ENCODE peak calls at places on chromosomes 11 and 22, in nine cellular contexts. One of them, this sample, is unnamed.

GRCh38 chr11:97202613-97203292 is 812.9 kb downstream of the JRKL start:
- DNase-seq in activated CD4-positive, CD25-positive, alpha-beta regulatory T cell: no peak
- DNase-seq in naive thymus-derived CD8-positive, alpha-beta T cell: no peak
- DNase-seq in AML-193: no peak
- DNase-seq in A549: no peak
- DNase-seq in occipital lobe: no peak
- DNase-seq in CD8-positive, alpha-beta memory T cell: no peak
- DNase-seq in activated naive CD4-positive, alpha-beta T cell treated with Interleukin-2 at 50 U/mL for 16 hours: no peak
- DNase-seq in stimulated activated CD8-positive, alpha-beta memory T cell treated with anti-CD3 and anti-CD28 coated beads, Interleukin-15, amount 100 ng/mL, for 24 hours: no peak
- DNase-seq in this sample: no peak

GRCh38 chr11:89355649-89356048 is 135.5 kb downstream of the NOX4 start:
- DNase-seq in activated naive CD4-positive, alpha-beta T cell treated with Interleukin-2 at 50 U/mL for 16 hours: no peak
- DNase-seq in CD8-positive, alpha-beta memory T cell: no peak
- DNase-seq in A549: no peak
- DNase-seq in activated CD4-positive, CD25-positive, alpha-beta regulatory T cell: no peak
- DNase-seq in naive thymus-derived CD8-positive, alpha-beta T cell: no peak
- DNase-seq in occipital lobe: no peak
- DNase-seq in AML-193: no peak
- DNase-seq in stimulated activated CD8-positive, alpha-beta memory T cell treated with anti-CD3 and anti-CD28 coated beads, Interleukin-15, amount 100 ng/mL, for 24 hours: no peak
- DNase-seq in this sample: no peak

GRCh38 chr22:50298937-50299656 is 8.3 kb downstream of the PLXNB2 start:
- DNase-seq in activated naive CD4-positive, alpha-beta T cell treated with Interleukin-2 at 50 U/mL for 16 hours: no peak
- DNase-seq in A549: no peak
- DNase-seq in occipital lobe: no peak
- DNase-seq in naive thymus-derived CD8-positive, alpha-beta T cell: no peak
- DNase-seq in stimulated activated CD8-positive, alpha-beta memory T cell treated with anti-CD3 and anti-CD28 coated beads, Interleukin-15, amount 100 ng/mL, for 24 hours: no peak
- DNase-seq in CD8-positive, alpha-beta memory T cell: no peak
- DNase-seq in activated CD4-positive, CD25-positive, alpha-beta regulatory T cell: no peak
- DNase-seq in AML-193: no peak
- DNase-seq in this sample: peak; percentile 28

GRCh38 chr11:103295704-103296103 is 186.5 kb downstream of the DYNC2H1 start:
- DNase-seq in occipital lobe: no peak
- DNase-seq in stimulated activated CD8-positive, alpha-beta memory T cell treated with anti-CD3 and anti-CD28 coated beads, Interleukin-15, amount 100 ng/mL, for 24 hours: no peak
- DNase-seq in naive thymus-derived CD8-positive, alpha-beta T cell: no peak
- DNase-seq in AML-193: no peak
- DNase-seq in activated naive CD4-positive, alpha-beta T cell treated with Interleukin-2 at 50 U/mL for 16 hours: no peak
- DNase-seq in A549: no peak
- DNase-seq in CD8-positive, alpha-beta memory T cell: no peak
- DNase-seq in activated CD4-positive, CD25-positive, alpha-beta regulatory T cell: no peak
- DNase-seq in this sample: no peak

GRCh38 chr11:77409046-77409445 is 64.8 kb downstream of the PAK1 start:
- DNase-seq in activated CD4-positive, CD25-positive, alpha-beta regulatory T cell: no peak
- DNase-seq in AML-193: no peak
- DNase-seq in CD8-positive, alpha-beta memory T cell: no peak
- DNase-seq in occipital lobe: no peak
- DNase-seq in naive thymus-derived CD8-positive, alpha-beta T cell: no peak
- DNase-seq in activated naive CD4-positive, alpha-beta T cell treated with Interleukin-2 at 50 U/mL for 16 hours: no peak
- DNase-seq in stimulated activated CD8-positive, alpha-beta memory T cell treated with anti-CD3 and anti-CD28 coated beads, Interleukin-15, amount 100 ng/mL, for 24 hours: no peak
- DNase-seq in A549: no peak
- DNase-seq in this sample: no peak

GRCh38 chr22:18152519-18152918 is 2.5 kb downstream of the USP18 start:
- DNase-seq in naive thymus-derived CD8-positive, alpha-beta T cell: peak; percentile 5
- DNase-seq in A549: no peak
- DNase-seq in activated naive CD4-positive, alpha-beta T cell treated with Interleukin-2 at 50 U/mL for 16 hours: peak; percentile 34
- DNase-seq in occipital lobe: no peak
- DNase-seq in stimulated activated CD8-positive, alpha-beta memory T cell treated with anti-CD3 and anti-CD28 coated beads, Interleukin-15, amount 100 ng/mL, for 24 hours: no peak
- DNase-seq in CD8-positive, alpha-beta memory T cell: no peak
- DNase-seq in AML-193: no peak
- DNase-seq in activated CD4-positive, CD25-positive, alpha-beta regulatory T cell: no peak
- DNase-seq in this sample: no peak

GRCh38 chr11:65646921-65647701 is 9.2 kb downstream of the SIPA1 start:
- DNase-seq in activated naive CD4-positive, alpha-beta T cell treated with Interleukin-2 at 50 U/mL for 16 hours: no peak
- DNase-seq in occipital lobe: peak; percentile 13
- DNase-seq in activated CD4-positive, CD25-positive, alpha-beta regulatory T cell: no peak
- DNase-seq in CD8-positive, alpha-beta memory T cell: no peak
- DNase-seq in stimulated activated CD8-positive, alpha-beta memory T cell treated with anti-CD3 and anti-CD28 coated beads, Interleukin-15, amount 100 ng/mL, for 24 hours: no peak
- DNase-seq in naive thymus-derived CD8-positive, alpha-beta T cell: no peak
- DNase-seq in AML-193: no peak
- DNase-seq in A549: peak; percentile 67
- DNase-seq in this sample: no peak

GRCh38 chr11:20050551-20051333 is 109.5 kb downstream of the DBX1 start:
- DNase-seq in CD8-positive, alpha-beta memory T cell: no peak
- DNase-seq in AML-193: no peak
- DNase-seq in occipital lobe: no peak
- DNase-seq in stimulated activated CD8-positive, alpha-beta memory T cell treated with anti-CD3 and anti-CD28 coated beads, Interleukin-15, amount 100 ng/mL, for 24 hours: no peak
- DNase-seq in activated CD4-positive, CD25-positive, alpha-beta regulatory T cell: no peak
- DNase-seq in A549: no peak
- DNase-seq in activated naive CD4-positive, alpha-beta T cell treated with Interleukin-2 at 50 U/mL for 16 hours: no peak
- DNase-seq in naive thymus-derived CD8-positive, alpha-beta T cell: no peak
- DNase-seq in this sample: no peak

GRCh38 chr22:17159504-17159951 is 451 bp upstream of the HDHD5 start:
- DNase-seq in occipital lobe: peak; percentile 64
- DNase-seq in activated CD4-positive, CD25-positive, alpha-beta regulatory T cell: peak; percentile 33
- DNase-seq in AML-193: no peak
- DNase-seq in A549: peak; percentile 13
- DNase-seq in stimulated activated CD8-positive, alpha-beta memory T cell treated with anti-CD3 and anti-CD28 coated beads, Interleukin-15, amount 100 ng/mL, for 24 hours: peak; percentile 38
- DNase-seq in CD8-positive, alpha-beta memory T cell: no peak
- DNase-seq in naive thymus-derived CD8-positive, alpha-beta T cell: peak; percentile 34
- DNase-seq in activated naive CD4-positive, alpha-beta T cell treated with Interleukin-2 at 50 U/mL for 16 hours: peak; percentile 76
- DNase-seq in this sample: peak; percentile 42

GRCh38 chr22:33515733-33516297 is 404.5 kb downstream of the LARGE1 start:
- DNase-seq in activated naive CD4-positive, alpha-beta T cell treated with Interleukin-2 at 50 U/mL for 16 hours: no peak
- DNase-seq in CD8-positive, alpha-beta memory T cell: no peak
- DNase-seq in occipital lobe: no peak
- DNase-seq in naive thymus-derived CD8-positive, alpha-beta T cell: no peak
- DNase-seq in AML-193: no peak
- DNase-seq in stimulated activated CD8-positive, alpha-beta memory T cell treated with anti-CD3 and anti-CD28 coated beads, Interleukin-15, amount 100 ng/mL, for 24 hours: no peak
- DNase-seq in A549: no peak
- DNase-seq in activated CD4-positive, CD25-positive, alpha-beta regulatory T cell: no peak
- DNase-seq in this sample: no peak

GRCh38 chr11:126607374-126607773 is 251.9 kb downstream of the ST3GAL4 start:
- DNase-seq in naive thymus-derived CD8-positive, alpha-beta T cell: no peak
- DNase-seq in activated naive CD4-positive, alpha-beta T cell treated with Interleukin-2 at 50 U/mL for 16 hours: no peak
- DNase-seq in activated CD4-positive, CD25-positive, alpha-beta regulatory T cell: no peak
- DNase-seq in stimulated activated CD8-positive, alpha-beta memory T cell treated with anti-CD3 and anti-CD28 coated beads, Interleukin-15, amount 100 ng/mL, for 24 hours: no peak
- DNase-seq in CD8-positive, alpha-beta memory T cell: no peak
- DNase-seq in AML-193: no peak
- DNase-seq in occipital lobe: peak; percentile 20
- DNase-seq in A549: peak; percentile 59
- DNase-seq in this sample: peak; percentile 76

GRCh38 chr22:39481054-39481453 is 21.0 kb upstream of the MIEF1 start:
- DNase-seq in A549: no peak
- DNase-seq in CD8-positive, alpha-beta memory T cell: no peak
- DNase-seq in occipital lobe: peak; percentile 44
- DNase-seq in activated CD4-positive, CD25-positive, alpha-beta regulatory T cell: no peak
- DNase-seq in AML-193: no peak
- DNase-seq in stimulated activated CD8-positive, alpha-beta memory T cell treated with anti-CD3 and anti-CD28 coated beads, Interleukin-15, amount 100 ng/mL, for 24 hours: no peak
- DNase-seq in naive thymus-derived CD8-positive, alpha-beta T cell: no peak
- DNase-seq in activated naive CD4-positive, alpha-beta T cell treated with Interleukin-2 at 50 U/mL for 16 hours: no peak
- DNase-seq in this sample: no peak

GRCh38 chr11:112113539-112114457 is 27.1 kb downstream of the SDHD start:
- DNase-seq in A549: peak; percentile 31
- DNase-seq in CD8-positive, alpha-beta memory T cell: no peak
- DNase-seq in naive thymus-derived CD8-positive, alpha-beta T cell: no peak
- DNase-seq in activated CD4-positive, CD25-positive, alpha-beta regulatory T cell: no peak
- DNase-seq in stimulated activated CD8-positive, alpha-beta memory T cell treated with anti-CD3 and anti-CD28 coated beads, Interleukin-15, amount 100 ng/mL, for 24 hours: no peak
- DNase-seq in activated naive CD4-positive, alpha-beta T cell treated with Interleukin-2 at 50 U/mL for 16 hours: no peak
- DNase-seq in AML-193: peak; percentile 65
- DNase-seq in occipital lobe: no peak
- DNase-seq in this sample: peak; percentile 63

GRCh38 chr11:66728760-66729385 is at the start of gene SPTBN2:
- DNase-seq in AML-193: no peak
- DNase-seq in naive thymus-derived CD8-positive, alpha-beta T cell: no peak
- DNase-seq in stimulated activated CD8-positive, alpha-beta memory T cell treated with anti-CD3 and anti-CD28 coated beads, Interleukin-15, amount 100 ng/mL, for 24 hours: no peak
- DNase-seq in occipital lobe: peak; percentile 27
- DNase-seq in CD8-positive, alpha-beta memory T cell: no peak
- DNase-seq in activated naive CD4-positive, alpha-beta T cell treated with Interleukin-2 at 50 U/mL for 16 hours: no peak
- DNase-seq in A549: no peak
- DNase-seq in activated CD4-positive, CD25-positive, alpha-beta regulatory T cell: no peak
- DNase-seq in this sample: no peak

GRCh38 chr22:44266811-44267760 is 45.7 kb downstream of the SHISAL1 start:
- DNase-seq in activated naive CD4-positive, alpha-beta T cell treated with Interleukin-2 at 50 U/mL for 16 hours: no peak
- DNase-seq in stimulated activated CD8-positive, alpha-beta memory T cell treated with anti-CD3 and anti-CD28 coated beads, Interleukin-15, amount 100 ng/mL, for 24 hours: no peak
- DNase-seq in activated CD4-positive, CD25-positive, alpha-beta regulatory T cell: no peak
- DNase-seq in naive thymus-derived CD8-positive, alpha-beta T cell: no peak
- DNase-seq in AML-193: no peak
- DNase-seq in occipital lobe: no peak
- DNase-seq in A549: no peak
- DNase-seq in CD8-positive, alpha-beta memory T cell: no peak
- DNase-seq in this sample: no peak

GRCh38 chr22:47205081-47205491 is 442.6 kb downstream of the TBC1D22A start:
- DNase-seq in A549: no peak
- DNase-seq in activated naive CD4-positive, alpha-beta T cell treated with Interleukin-2 at 50 U/mL for 16 hours: no peak
- DNase-seq in naive thymus-derived CD8-positive, alpha-beta T cell: no peak
- DNase-seq in AML-193: no peak
- DNase-seq in CD8-positive, alpha-beta memory T cell: no peak
- DNase-seq in activated CD4-positive, CD25-positive, alpha-beta regulatory T cell: no peak
- DNase-seq in stimulated activated CD8-positive, alpha-beta memory T cell treated with anti-CD3 and anti-CD28 coated beads, Interleukin-15, amount 100 ng/mL, for 24 hours: no peak
- DNase-seq in occipital lobe: no peak
- DNase-seq in this sample: no peak

GRCh38 chr11:27904358-27905055 is 203.4 kb downstream of the KIF18A start:
- DNase-seq in naive thymus-derived CD8-positive, alpha-beta T cell: no peak
- DNase-seq in stimulated activated CD8-positive, alpha-beta memory T cell treated with anti-CD3 and anti-CD28 coated beads, Interleukin-15, amount 100 ng/mL, for 24 hours: no peak
- DNase-seq in activated naive CD4-positive, alpha-beta T cell treated with Interleukin-2 at 50 U/mL for 16 hours: no peak
- DNase-seq in CD8-positive, alpha-beta memory T cell: no peak
- DNase-seq in A549: no peak
- DNase-seq in occipital lobe: no peak
- DNase-seq in activated CD4-positive, CD25-positive, alpha-beta regulatory T cell: no peak
- DNase-seq in AML-193: no peak
- DNase-seq in this sample: no peak

GRCh38 chr11:21412652-21413383 is 743.4 kb downstream of the NELL1 start:
- DNase-seq in A549: no peak
- DNase-seq in AML-193: no peak
- DNase-seq in stimulated activated CD8-positive, alpha-beta memory T cell treated with anti-CD3 and anti-CD28 coated beads, Interleukin-15, amount 100 ng/mL, for 24 hours: no peak
- DNase-seq in occipital lobe: no peak
- DNase-seq in activated naive CD4-positive, alpha-beta T cell treated with Interleukin-2 at 50 U/mL for 16 hours: no peak
- DNase-seq in naive thymus-derived CD8-positive, alpha-beta T cell: no peak
- DNase-seq in CD8-positive, alpha-beta memory T cell: no peak
- DNase-seq in activated CD4-positive, CD25-positive, alpha-beta regulatory T cell: no peak
- DNase-seq in this sample: no peak

GRCh38 chr11:122104381-122104780 is 11.6 kb downstream of the BLID start:
- DNase-seq in naive thymus-derived CD8-positive, alpha-beta T cell: no peak
- DNase-seq in CD8-positive, alpha-beta memory T cell: no peak
- DNase-seq in activated naive CD4-positive, alpha-beta T cell treated with Interleukin-2 at 50 U/mL for 16 hours: no peak
- DNase-seq in A549: no peak
- DNase-seq in AML-193: no peak
- DNase-seq in occipital lobe: no peak
- DNase-seq in activated CD4-positive, CD25-positive, alpha-beta regulatory T cell: no peak
- DNase-seq in stimulated activated CD8-positive, alpha-beta memory T cell treated with anti-CD3 and anti-CD28 coated beads, Interleukin-15, amount 100 ng/mL, for 24 hours: no peak
- DNase-seq in this sample: no peak

GRCh38 chr11:127994736-127995135 is 592.6 kb downstream of the ETS1 start:
- DNase-seq in naive thymus-derived CD8-positive, alpha-beta T cell: no peak
- DNase-seq in A549: no peak
- DNase-seq in CD8-positive, alpha-beta memory T cell: no peak
- DNase-seq in activated naive CD4-positive, alpha-beta T cell treated with Interleukin-2 at 50 U/mL for 16 hours: no peak
- DNase-seq in stimulated activated CD8-positive, alpha-beta memory T cell treated with anti-CD3 and anti-CD28 coated beads, Interleukin-15, amount 100 ng/mL, for 24 hours: no peak
- DNase-seq in AML-193: no peak
- DNase-seq in activated CD4-positive, CD25-positive, alpha-beta regulatory T cell: no peak
- DNase-seq in occipital lobe: no peak
- DNase-seq in this sample: no peak

GRCh38 chr11:44957051-44957515 is 6.4 kb upstream of the TP53I11 start:
- DNase-seq in AML-193: no peak
- DNase-seq in activated CD4-positive, CD25-positive, alpha-beta regulatory T cell: no peak
- DNase-seq in occipital lobe: no peak
- DNase-seq in stimulated activated CD8-positive, alpha-beta memory T cell treated with anti-CD3 and anti-CD28 coated beads, Interleukin-15, amount 100 ng/mL, for 24 hours: no peak
- DNase-seq in activated naive CD4-positive, alpha-beta T cell treated with Interleukin-2 at 50 U/mL for 16 hours: no peak
- DNase-seq in A549: no peak
- DNase-seq in naive thymus-derived CD8-positive, alpha-beta T cell: no peak
- DNase-seq in CD8-positive, alpha-beta memory T cell: no peak
- DNase-seq in this sample: peak; percentile 22

GRCh38 chr22:27801197-27801615 is 350 bp downstream of the MN1 start:
- DNase-seq in naive thymus-derived CD8-positive, alpha-beta T cell: peak; percentile 18
- DNase-seq in AML-193: no peak
- DNase-seq in A549: peak; percentile 3
- DNase-seq in activated CD4-positive, CD25-positive, alpha-beta regulatory T cell: no peak
- DNase-seq in stimulated activated CD8-positive, alpha-beta memory T cell treated with anti-CD3 and anti-CD28 coated beads, Interleukin-15, amount 100 ng/mL, for 24 hours: peak; percentile 4
- DNase-seq in CD8-positive, alpha-beta memory T cell: no peak
- DNase-seq in activated naive CD4-positive, alpha-beta T cell treated with Interleukin-2 at 50 U/mL for 16 hours: peak; percentile 35
- DNase-seq in occipital lobe: no peak
- DNase-seq in this sample: peak; percentile 72

GRCh38 chr11:9735919-9736318 is 72.0 kb downstream of the SWAP70 start:
- DNase-seq in naive thymus-derived CD8-positive, alpha-beta T cell: no peak
- DNase-seq in occipital lobe: no peak
- DNase-seq in stimulated activated CD8-positive, alpha-beta memory T cell treated with anti-CD3 and anti-CD28 coated beads, Interleukin-15, amount 100 ng/mL, for 24 hours: no peak
- DNase-seq in CD8-positive, alpha-beta memory T cell: no peak
- DNase-seq in activated naive CD4-positive, alpha-beta T cell treated with Interleukin-2 at 50 U/mL for 16 hours: no peak
- DNase-seq in A549: no peak
- DNase-seq in activated CD4-positive, CD25-positive, alpha-beta regulatory T cell: no peak
- DNase-seq in AML-193: no peak
- DNase-seq in this sample: no peak

GRCh38 chr11:133908827-133909226 is 47.9 kb downstream of the IGSF9B start:
- DNase-seq in A549: no peak
- DNase-seq in activated CD4-positive, CD25-positive, alpha-beta regulatory T cell: no peak
- DNase-seq in occipital lobe: no peak
- DNase-seq in activated naive CD4-positive, alpha-beta T cell treated with Interleukin-2 at 50 U/mL for 16 hours: no peak
- DNase-seq in naive thymus-derived CD8-positive, alpha-beta T cell: no peak
- DNase-seq in stimulated activated CD8-positive, alpha-beta memory T cell treated with anti-CD3 and anti-CD28 coated beads, Interleukin-15, amount 100 ng/mL, for 24 hours: no peak
- DNase-seq in AML-193: no peak
- DNase-seq in CD8-positive, alpha-beta memory T cell: no peak
- DNase-seq in this sample: no peak

GRCh38 chr11:121482231-121483129 is 29.7 kb upstream of the SORL1-AS1 start:
- DNase-seq in CD8-positive, alpha-beta memory T cell: peak; percentile 60
- DNase-seq in activated naive CD4-positive, alpha-beta T cell treated with Interleukin-2 at 50 U/mL for 16 hours: peak; percentile 50
- DNase-seq in occipital lobe: no peak
- DNase-seq in activated CD4-positive, CD25-positive, alpha-beta regulatory T cell: no peak
- DNase-seq in naive thymus-derived CD8-positive, alpha-beta T cell: peak; percentile 36
- DNase-seq in stimulated activated CD8-positive, alpha-beta memory T cell treated with anti-CD3 and anti-CD28 coated beads, Interleukin-15, amount 100 ng/mL, for 24 hours: no peak
- DNase-seq in AML-193: peak; percentile 87
- DNase-seq in A549: no peak
- DNase-seq in this sample: no peak

GRCh38 chr11:19868281-19868821 is 155.7 kb downstream of the NAV2 start:
- DNase-seq in naive thymus-derived CD8-positive, alpha-beta T cell: no peak
- DNase-seq in occipital lobe: no peak
- DNase-seq in stimulated activated CD8-positive, alpha-beta memory T cell treated with anti-CD3 and anti-CD28 coated beads, Interleukin-15, amount 100 ng/mL, for 24 hours: no peak
- DNase-seq in A549: no peak
- DNase-seq in activated CD4-positive, CD25-positive, alpha-beta regulatory T cell: no peak
- DNase-seq in activated naive CD4-positive, alpha-beta T cell treated with Interleukin-2 at 50 U/mL for 16 hours: no peak
- DNase-seq in CD8-positive, alpha-beta memory T cell: no peak
- DNase-seq in AML-193: no peak
- DNase-seq in this sample: no peak

GRCh38 chr11:134911514-134912180 is 499.6 kb upstream of the B3GAT1 start:
- DNase-seq in A549: no peak
- DNase-seq in CD8-positive, alpha-beta memory T cell: no peak
- DNase-seq in naive thymus-derived CD8-positive, alpha-beta T cell: no peak
- DNase-seq in AML-193: no peak
- DNase-seq in occipital lobe: no peak
- DNase-seq in activated CD4-positive, CD25-positive, alpha-beta regulatory T cell: no peak
- DNase-seq in stimulated activated CD8-positive, alpha-beta memory T cell treated with anti-CD3 and anti-CD28 coated beads, Interleukin-15, amount 100 ng/mL, for 24 hours: no peak
- DNase-seq in activated naive CD4-positive, alpha-beta T cell treated with Interleukin-2 at 50 U/mL for 16 hours: no peak
- DNase-seq in this sample: no peak

GRCh38 chr22:41264408-41264941 is 21.5 kb downstream of the RANGAP1 start:
- DNase-seq in AML-193: no peak
- DNase-seq in activated CD4-positive, CD25-positive, alpha-beta regulatory T cell: no peak
- DNase-seq in naive thymus-derived CD8-positive, alpha-beta T cell: no peak
- DNase-seq in CD8-positive, alpha-beta memory T cell: no peak
- DNase-seq in A549: no peak
- DNase-seq in activated naive CD4-positive, alpha-beta T cell treated with Interleukin-2 at 50 U/mL for 16 hours: no peak
- DNase-seq in stimulated activated CD8-positive, alpha-beta memory T cell treated with anti-CD3 and anti-CD28 coated beads, Interleukin-15, amount 100 ng/mL, for 24 hours: no peak
- DNase-seq in occipital lobe: peak; percentile 81
- DNase-seq in this sample: no peak

GRCh38 chr11:125886997-125887372 is 483 bp upstream of the HYLS1 start:
- DNase-seq in A549: no peak
- DNase-seq in AML-193: peak; percentile 43
- DNase-seq in activated naive CD4-positive, alpha-beta T cell treated with Interleukin-2 at 50 U/mL for 16 hours: no peak
- DNase-seq in stimulated activated CD8-positive, alpha-beta memory T cell treated with anti-CD3 and anti-CD28 coated beads, Interleukin-15, amount 100 ng/mL, for 24 hours: peak; percentile 10
- DNase-seq in occipital lobe: peak; percentile 72
- DNase-seq in naive thymus-derived CD8-positive, alpha-beta T cell: no peak
- DNase-seq in CD8-positive, alpha-beta memory T cell: peak; percentile 40
- DNase-seq in activated CD4-positive, CD25-positive, alpha-beta regulatory T cell: no peak
- DNase-seq in this sample: no peak